ENCODE peak calls at places on chromosome 21, in four cellular contexts. J is pancreas; I is stimulated activated CD8-positive, alpha-beta memory T cell treated with anti-CD3 and anti-CD28 coated beads, Interleukin-15, amount 100 ng/mL, for 4 hours; U is NCI-H1092. O is an unnamed sample.

GRCh38 chr21:26115346-26115745 is 55.2 kb downstream of the APP start:
- DNase-seq in J (no peak), I (no peak), U (peak; percentile 87), O (no peak)

GRCh38 chr21:29187939-29188338 is 57.5 kb downstream of the MAP3K7CL start:
- DNase-seq in J (peak; percentile 54), I (no peak), U (no peak), O (no peak)

GRCh38 chr21:27024316-27024715 is 57.4 kb upstream of the ADAMTS5 start:
- DNase-seq in J (no peak), I (no peak), U (no peak), O (no peak)

GRCh38 chr21:33403786-33404571 is 766 bp downstream of the IFNGR2 start:
- DNase-seq in J (peak; percentile 48), I (no peak), U (no peak), O (no peak)

GRCh38 chr21:38796426-38796825 is 9.3 kb upstream of the ETS2 start:
- DNase-seq in J (no peak), I (no peak), U (no peak), O (no peak)

GRCh38 chr21:45072963-45073300 is 1.4 kb upstream of the ADARB1 start:
- DNase-seq in J (no peak), I (no peak), U (no peak), O (no peak)

GRCh38 chr21:34613679-34614442 is 1.1 kb downstream of the RCAN1 start:
- DNase-seq in J (no peak), I (no peak), U (no peak), O (no peak)

GRCh38 chr21:28421716-28422480 is 570.8 kb downstream of the LTN1 start:
- DNase-seq in J (no peak), I (no peak), U (no peak), O (no peak)

GRCh38 chr21:27219068-27219467 is 252.2 kb upstream of the ADAMTS5 start:
- DNase-seq in J (no peak), I (no peak), U (no peak), O (no peak)

GRCh38 chr21:41684381-41685245 is 82.2 kb downstream of the RIPK4 start:
- DNase-seq in J (peak; percentile 49), I (no peak), U (no peak), O (no peak)

GRCh38 chr21:15631342-15631741 is 98.4 kb upstream of the USP25 start:
- DNase-seq in J (no peak), I (no peak), U (no peak), O (no peak)

GRCh38 chr21:42768324-42769121 is 110.8 kb downstream of the WDR4 start:
- DNase-seq in J (no peak), I (no peak), U (no peak), O (no peak)

GRCh38 chr21:36773111-36773510 is 74.2 kb downstream of the SIM2 start:
- DNase-seq in J (peak; percentile 93), I (no peak), U (peak; percentile 56), O (no peak)

GRCh38 chr21:42414928-42415769 is 11.4 kb downstream of the UBASH3A start:
- DNase-seq in J (no peak), I (peak; percentile 93), U (no peak), O (peak; percentile 82)

GRCh38 chr21:36535618-36536241 is 55.8 kb upstream of the CLDN14 start:
- DNase-seq in J (no peak), I (no peak), U (no peak), O (no peak)

O was measured in activated T-helper 2 cell treated with anti-CD3 and anti-CD28 coated beads, Interferon-gamma antibody, Interleukin-2, Interleukin-4, amounts not matched to agents 10 μg/mL and 5 μg/mL and 100 μg/mL, durations not matched to agents 14 hours and 24 hours and 36 hours.